ENCODE peak calls at places on chromosomes 11 and 22, in six cellular contexts. K is H1, T is GM12878, D is HCT116, C is K562, Y is HepG2. E is an unnamed sample. For H3K4me1 and H3K9me3, the result is how much of the 10 kb centered on the place peaks cover.

GRCh38 chr11:60161107-60161506 is 21.8 kb downstream of the MS4A6A start:
- DNase-seq in K (no peak), T (no peak), D (no peak), C (no peak), Y (no peak), E (no peak)

GRCh38 chr11:47099213-47099917 is 77.3 kb downstream of the ARFGAP2 start:
- DNase-seq in K (no peak), T (no peak), D (no peak), C (no peak), Y (peak), E (no peak)

GRCh38 chr22:39134366-39135091 is 18.0 kb downstream of the CBX7 start:
- DNase-seq in K (no peak), T (no peak), D (no peak), C (no peak), Y (no peak), E (no peak)

GRCh38 chr11:2449548-2450320 is 4.9 kb downstream of the KCNQ1 start:
- DNase-seq in K (no peak), T (no peak), D (no peak), C (no peak), Y (no peak), E (no peak)

GRCh38 chr11:78195917-78196545 is 7.3 kb downstream of the USP35 start:
- DNase-seq in K (no peak), T (no peak), D (no peak), C (no peak), Y (no peak), E (no peak)

GRCh38 chr11:28010001-28010400 is 98.0 kb downstream of the KIF18A start:
- DNase-seq in K (no peak), T (no peak), D (no peak), C (no peak), Y (no peak), E (no peak)

GRCh38 chr11:13963949-13964770 is 1.6 kb downstream of the SPON1 start:
- DNase-seq in K (no peak), T (no peak), D (no peak), C (no peak), Y (no peak), E (no peak)

GRCh38 chr11:30326911-30327310 is 4.0 kb downstream of the ARL14EP start:
- DNase-seq in K (no peak), T (no peak), D (no peak), C (no peak), Y (no peak), E (no peak)

GRCh38 chr11:84247931-84248330 is 961.8 kb upstream of the CCDC90B start:
- DNase-seq in K (no peak), T (no peak), D (no peak), C (no peak), Y (no peak), E (no peak)

GRCh38 chr11:115580927-115581680 is 76.9 kb upstream of the CADM1 start:
- DNase-seq in K (no peak), T (no peak), D (no peak), C (no peak), Y (no peak), E (peak)

GRCh38 chr22:49899530-49899929 is 18.7 kb downstream of the ALG12 start:
- DNase-seq in K (no peak), T (no peak), D (no peak), C (no peak), Y (no peak), E (no peak)

GRCh38 chr11:67300256-67300755 is 3.0 kb upstream of the SSH3 start:
- DNase-seq in K (no peak), T (no peak), D (no peak), C (no peak), Y (no peak), E (no peak)

GRCh38 chr22:39219071-39220050 is 25.4 kb downstream of the PDGFB start:
- DNase-seq in K (no peak), T (no peak), D (no peak), C (no peak), Y (no peak), E (no peak)

GRCh38 chr11:58577441-58578135 is 1.3 kb upstream of the ZFP91 start:
- DNase-seq in K (no peak), T (peak), D (no peak), C (peak), Y (peak), E (no peak)

GRCh38 chr22:31538815-31539214 is 42.5 kb downstream of the SFI1 start:
- DNase-seq in K (no peak), T (peak), D (no peak), C (no peak), Y (no peak), E (no peak)

GRCh38 chr11:66336234-66337102 is at the start of gene RIN1:
- DNase-seq in K (no peak), T (peak), D (peak), C (peak), Y (peak), E (no peak)

GRCh38 chr11:57297221-57297620 is 27.5 kb downstream of the TNKS1BP1 start:
- DNase-seq in K (no peak), T (no peak), D (no peak), C (no peak), Y (no peak), E (no peak)

GRCh38 chr22:49564666-49565515 is 262.8 kb downstream of the BRD1 start:
- DNase-seq in K (no peak), T (no peak), D (no peak), C (no peak), Y (no peak), E (no peak)

GRCh38 chr11:126547691-126548090 is 192.2 kb downstream of the ST3GAL4 start:
- DNase-seq in K (no peak), T (no peak), D (no peak), C (no peak), Y (no peak), E (no peak)

GRCh38 chr22:38696606-38697005 is 4.1 kb downstream of the JOSD1 start:
- DNase-seq in K (no peak), T (no peak), D (peak), C (peak), Y (peak), E (no peak)

GRCh38 chr11:3866206-3866605 is 10.7 kb downstream of the STIM1 start:
- DNase-seq in K (no peak), T (no peak), D (no peak), C (no peak), Y (peak), E (no peak)

GRCh38 chr11:8262552-8263108 is 1.0 kb downstream of the LMO1 start:
- DNase-seq in K (no peak), T (no peak), D (no peak), C (no peak), Y (no peak), E (no peak)

GRCh38 chr11:72191961-72192381 is at the start of gene FOLR1:
- DNase-seq in K (no peak), T (no peak), D (peak), C (peak), Y (no peak), E (peak)

GRCh38 chr11:60987577-60988277 is 16.2 kb downstream of the CD6 start:
- DNase-seq in K (no peak), T (no peak), D (no peak), C (no peak), Y (no peak), E (no peak)

GRCh38 chr11:81644239-81644840 is 1089.3 kb downstream of the FAM181B start:
- DNase-seq in K (no peak), T (no peak), D (peak), C (peak), Y (peak), E (peak)

GRCh38 chr11:99584822-99585221 is 564.1 kb downstream of the CNTN5 start:
- DNase-seq in K (no peak), T (no peak), D (no peak), C (no peak), Y (no peak), E (no peak)

GRCh38 chr11:102120006-102120405 is 9.8 kb downstream of the YAP1 start:
- DNase-seq in K (no peak), T (no peak), D (no peak), C (no peak), Y (peak), E (no peak)

GRCh38 chr11:789951-790350 is at the start of gene CEND1:
- DNase-seq in K (no peak), T (no peak), D (no peak), C (peak), Y (no peak), E (no peak)

GRCh38 chr11:65301491-65302329 is 13.0 kb upstream of the CDC42EP2 start:
- DNase-seq in K (no peak), T (no peak), D (no peak), C (peak), Y (no peak), E (no peak)

GRCh38 chr22:27662359-27663030 is 139.1 kb downstream of the MN1 start:
- DNase-seq in K (no peak), T (no peak), D (no peak), C (no peak), Y (peak), E (no peak)

GRCh38 chr22:50015451-50016307 is 3.1 kb upstream of the IL17REL start:
- DNase-seq in K (no peak), T (no peak), D (no peak), C (peak), Y (no peak), E (no peak)

GRCh38 chr22:21948390-21948789 is 4.3 kb downstream of the PPM1F start:
- DNase-seq in K (no peak), T (no peak), D (no peak), C (no peak), Y (no peak), E (no peak)

GRCh38 chr11:125335101-125335500 is 161.0 kb downstream of the FEZ1 start:
- DNase-seq in K (no peak), T (no peak), D (no peak), C (no peak), Y (no peak), E (no peak)

DNA sequence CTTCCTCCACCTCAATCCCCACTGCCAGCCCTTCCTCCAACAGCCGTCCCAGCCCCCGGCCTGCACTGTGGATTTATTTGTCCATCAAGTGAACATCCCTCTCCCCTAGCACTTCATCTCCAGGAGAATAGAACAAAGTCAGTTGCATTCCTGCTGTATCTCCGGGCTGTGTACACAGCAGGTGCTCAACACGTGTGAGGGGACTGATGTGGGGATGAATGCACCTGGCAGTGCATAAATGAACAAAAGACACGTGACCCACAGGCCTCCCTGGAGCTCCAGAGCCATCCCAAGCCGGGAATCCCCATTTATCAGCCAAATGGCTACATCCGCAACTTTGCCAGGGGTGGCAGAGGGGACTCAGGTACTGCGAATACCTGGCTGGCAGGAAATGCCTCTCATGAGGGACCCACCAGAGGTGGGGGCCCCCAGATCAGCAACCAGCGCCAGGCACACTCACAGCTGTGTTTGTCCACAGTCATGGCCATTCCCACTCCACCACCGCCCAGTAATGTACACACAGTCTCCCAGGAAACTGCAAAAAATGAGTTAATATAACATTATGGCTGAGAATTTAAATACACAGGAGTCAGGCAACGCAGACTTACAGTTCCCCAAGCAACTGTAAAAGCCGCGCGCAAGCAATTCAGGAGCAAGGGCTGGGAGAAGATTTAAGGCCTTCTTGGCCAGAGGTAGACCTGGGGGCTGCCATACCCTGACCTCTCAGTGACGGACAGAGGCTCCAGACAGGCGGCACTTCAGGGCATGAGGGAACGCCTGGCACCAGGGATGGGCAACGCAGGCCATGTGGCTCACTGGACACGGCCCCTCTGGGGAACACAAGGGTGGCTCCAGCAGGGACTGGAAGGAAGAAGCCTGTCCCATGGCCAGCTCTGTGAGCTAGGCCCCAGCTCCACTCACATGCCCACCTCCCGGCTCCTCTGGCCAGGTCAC is 50.3 kb upstream of the TCF20 start:
- DNase-seq in K (no peak), T (no peak), D (no peak), C (no peak), Y (no peak), E (no peak)
- H3K4me1 ChIP-seq in K (under half), T (under half), D (under half), C (under half), Y (under half), E (under half)

GRCh38 chr22:47357086-47357485 is 594.6 kb downstream of the TBC1D22A start:
- DNase-seq in K (no peak), T (no peak), D (no peak), C (no peak), Y (no peak), E (no peak)

GRCh38 chr22:47356433-47357011 is 594.1 kb downstream of the TBC1D22A start:
- DNase-seq in K (no peak), T (no peak), D (no peak), C (no peak), Y (no peak), E (no peak)

GRCh38 chr22:47355776-47356432 is 593.5 kb downstream of the TBC1D22A start:
- DNase-seq in K (no peak), T (no peak), D (no peak), C (no peak), Y (no peak), E (no peak)

GRCh38 chr22:47355388-47355725 is 592.9 kb downstream of the TBC1D22A start:
- DNase-seq in K (no peak), T (no peak), D (no peak), C (no peak), Y (no peak), E (no peak)

GRCh38 chr22:47357493-47357892 is 595.0 kb downstream of the TBC1D22A start:
- DNase-seq in K (no peak), T (no peak), D (no peak), C (no peak), Y (no peak), E (no peak)
- H3K9me3 ChIP-seq in K (half or more), T (under half), D (under half), C (under half), Y (under half), E (under half)

GRCh38 chr22:19174106-19175025 is 4.2 kb downstream of the SLC25A1 start:
- DNase-seq in K (peak), T (peak), D (no peak), C (no peak), Y (peak), E (no peak)

GRCh38 chr22:19176175-19176630 is 2.3 kb downstream of the SLC25A1 start:
- DNase-seq in K (no peak), T (no peak), D (no peak), C (no peak), Y (no peak), E (no peak)

GRCh38 chr22:19175026-19175601 is 3.4 kb downstream of the SLC25A1 start:
- DNase-seq in K (no peak), T (no peak), D (no peak), C (no peak), Y (no peak), E (no peak)

GRCh38 chr22:19176732-19177131 is 1.8 kb downstream of the SLC25A1 start:
- DNase-seq in K (no peak), T (no peak), D (no peak), C (no peak), Y (no peak), E (no peak)

DNA sequence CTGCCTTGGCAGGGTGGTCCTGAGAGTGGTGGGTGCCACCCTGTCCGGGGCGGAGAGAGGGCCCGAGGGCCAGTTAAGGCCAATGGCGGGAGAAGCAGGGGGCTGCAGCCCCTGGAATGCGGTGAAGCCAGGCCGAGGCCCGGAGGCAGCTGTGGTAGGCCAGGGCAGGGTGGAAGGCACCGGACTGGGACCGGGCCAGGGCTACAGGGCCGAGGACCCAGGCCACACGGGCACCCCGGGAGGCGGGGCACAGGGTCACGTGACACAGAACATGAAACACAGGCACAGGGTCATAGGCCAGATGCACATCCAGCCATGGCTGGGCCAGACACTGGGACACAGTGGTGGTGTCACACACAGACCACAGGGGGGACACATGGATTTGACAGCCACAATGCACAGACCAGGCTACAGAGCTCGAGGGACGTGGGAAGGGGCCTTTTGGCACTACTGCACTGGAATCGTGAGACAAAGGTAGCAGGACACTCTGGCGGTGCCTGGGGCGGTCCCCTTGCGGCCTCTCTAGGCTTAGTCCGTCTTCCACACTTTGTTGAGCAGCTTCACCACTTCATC is 2.8 kb downstream of the SLC25A1 start:
- DNase-seq in K (no peak), T (no peak), D (no peak), C (no peak), Y (no peak), E (no peak)
- TF ChIP-seq ZNF274 in K (no peak), T (no peak), D (no peak), C (no peak), Y (peak), E (no peak)

GRCh38 chr11:35079581-35079980 is 59.4 kb upstream of the CD44 start:
- DNase-seq in K (no peak), T (no peak), D (no peak), C (no peak), Y (no peak), E (no peak)

GRCh38 chr11:35082322-35083180 is 56.4 kb upstream of the CD44 start:
- DNase-seq in K (no peak), T (peak), D (peak), C (peak), Y (no peak), E (peak)

GRCh38 chr11:35076201-35077100 is 62.5 kb upstream of the CD44 start:
- DNase-seq in K (no peak), T (no peak), D (no peak), C (no peak), Y (no peak), E (no peak)

GRCh38 chr11:35073691-35074382 is 65.1 kb upstream of the CD44 start:
- DNase-seq in K (no peak), T (no peak), D (no peak), C (no peak), Y (no peak), E (no peak)

GRCh38 chr11:35077709-35078695 is 61.0 kb upstream of the CD44 start:
- DNase-seq in K (no peak), T (peak), D (peak), C (no peak), Y (no peak), E (no peak)
- H3K4me1 ChIP-seq in K (under half), T (under half), D (under half), C (under half), Y (under half), E (under half)

DNA sequence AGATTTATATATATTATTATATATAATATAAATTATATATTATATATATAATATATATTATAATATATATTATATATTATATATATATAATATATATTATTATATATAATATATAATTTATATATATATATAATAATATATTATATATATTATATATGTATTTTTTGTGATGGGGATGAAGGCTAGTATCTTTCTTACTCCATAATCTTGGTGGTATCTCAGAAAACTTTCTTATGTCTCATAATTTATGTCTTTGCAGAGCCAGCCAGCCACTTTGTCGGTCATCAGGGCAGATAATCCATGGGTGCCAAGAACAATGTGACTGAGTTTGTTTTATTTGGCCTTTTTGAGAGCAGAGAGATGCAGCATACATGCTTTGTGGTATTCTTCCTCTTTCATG is at the start of gene OR4S1:
- DNase-seq in K (no peak), T (no peak), D (no peak), C (no peak), Y (no peak), E (no peak)
- H3K9me3 ChIP-seq in K (under half), T (under half), D (under half), C (under half), Y (under half), E (under half)

E was measured in NT2/D1.